ENCODE peak calls at places on chromosomes 5 and 9, in five cellular contexts. One of them, this sample, is unnamed.

GRCh38 chr9:125523681-125524080 is 183.3 kb downstream of the MAPKAP1 start:
- DNase-seq in A549: no peak
- DNase-seq in Right ventricle myocardium superior: no peak
- DNase-seq in activated T-cell treated with anti-CD3 and anti-CD28 coated beads for 1 hour: no peak
- DNase-seq in cardiac muscle cell: no peak
- DNase-seq in this sample: no peak

GRCh38 chr9:134099123-134099761 is 31.4 kb upstream of the BRD3 start:
- DNase-seq in cardiac muscle cell: peak
- DNase-seq in A549: peak
- DNase-seq in activated T-cell treated with anti-CD3 and anti-CD28 coated beads for 1 hour: peak
- DNase-seq in Right ventricle myocardium superior: no peak
- DNase-seq in this sample: peak

GRCh38 chr9:27671591-27671990 is 98.3 kb upstream of the C9orf72 start:
- DNase-seq in A549: no peak
- DNase-seq in Right ventricle myocardium superior: no peak
- DNase-seq in activated T-cell treated with anti-CD3 and anti-CD28 coated beads for 1 hour: no peak
- DNase-seq in cardiac muscle cell: no peak
- DNase-seq in this sample: no peak

GRCh38 chr9:12633016-12633765 is 60.0 kb upstream of the TYRP1 start:
- DNase-seq in cardiac muscle cell: no peak
- DNase-seq in A549: no peak
- DNase-seq in Right ventricle myocardium superior: no peak
- DNase-seq in activated T-cell treated with anti-CD3 and anti-CD28 coated beads for 1 hour: no peak
- DNase-seq in this sample: no peak

GRCh38 chr5:82346376-82347212 is 68.4 kb upstream of the RPS23 start:
- DNase-seq in cardiac muscle cell: no peak
- DNase-seq in activated T-cell treated with anti-CD3 and anti-CD28 coated beads for 1 hour: no peak
- DNase-seq in Right ventricle myocardium superior: no peak
- DNase-seq in A549: no peak
- DNase-seq in this sample: no peak

GRCh38 chr5:4879693-4880303 is 260.3 kb upstream of the ADAMTS16 start:
- DNase-seq in Right ventricle myocardium superior: peak
- DNase-seq in A549: peak
- DNase-seq in cardiac muscle cell: peak
- DNase-seq in activated T-cell treated with anti-CD3 and anti-CD28 coated beads for 1 hour: peak
- DNase-seq in this sample: peak

GRCh38 chr5:75048457-75048953 is 3.9 kb downstream of the GCNT4 start:
- DNase-seq in A549: no peak
- DNase-seq in activated T-cell treated with anti-CD3 and anti-CD28 coated beads for 1 hour: no peak
- DNase-seq in Right ventricle myocardium superior: no peak
- DNase-seq in cardiac muscle cell: no peak
- DNase-seq in this sample: no peak

GRCh38 chr5:72305194-72306142 is 14.6 kb downstream of the MRPS27 start:
- DNase-seq in activated T-cell treated with anti-CD3 and anti-CD28 coated beads for 1 hour: no peak
- DNase-seq in Right ventricle myocardium superior: no peak
- DNase-seq in A549: no peak
- DNase-seq in cardiac muscle cell: no peak
- DNase-seq in this sample: no peak

GRCh38 chr5:119191944-119192343 is 121.1 kb downstream of the DMXL1 start:
- DNase-seq in cardiac muscle cell: no peak
- DNase-seq in Right ventricle myocardium superior: no peak
- DNase-seq in activated T-cell treated with anti-CD3 and anti-CD28 coated beads for 1 hour: no peak
- DNase-seq in A549: no peak
- DNase-seq in this sample: no peak

GRCh38 chr5:52069997-52070396 is 686.7 kb downstream of the ISL1 start:
- DNase-seq in A549: no peak
- DNase-seq in Right ventricle myocardium superior: no peak
- DNase-seq in cardiac muscle cell: no peak
- DNase-seq in activated T-cell treated with anti-CD3 and anti-CD28 coated beads for 1 hour: no peak
- DNase-seq in this sample: no peak

GRCh38 chr9:120714846-120715231 is 569 bp upstream of the MEGF9 start:
- DNase-seq in A549: no peak
- DNase-seq in cardiac muscle cell: no peak
- DNase-seq in Right ventricle myocardium superior: no peak
- DNase-seq in activated T-cell treated with anti-CD3 and anti-CD28 coated beads for 1 hour: no peak
- DNase-seq in this sample: no peak

GRCh38 chr9:87199819-87200218 is 252.5 kb upstream of the GAS1 start:
- DNase-seq in activated T-cell treated with anti-CD3 and anti-CD28 coated beads for 1 hour: no peak
- DNase-seq in Right ventricle myocardium superior: no peak
- DNase-seq in A549: no peak
- DNase-seq in cardiac muscle cell: no peak
- DNase-seq in this sample: no peak

GRCh38 chr5:52928664-52929063 is 60.5 kb upstream of the ITGA2 start:
- DNase-seq in A549: no peak
- DNase-seq in cardiac muscle cell: no peak
- DNase-seq in activated T-cell treated with anti-CD3 and anti-CD28 coated beads for 1 hour: no peak
- DNase-seq in Right ventricle myocardium superior: no peak
- DNase-seq in this sample: no peak

GRCh38 chr5:64315778-64316177 is 150.1 kb downstream of the RNF180 start:
- DNase-seq in A549: no peak
- DNase-seq in Right ventricle myocardium superior: no peak
- DNase-seq in cardiac muscle cell: no peak
- DNase-seq in activated T-cell treated with anti-CD3 and anti-CD28 coated beads for 1 hour: no peak
- DNase-seq in this sample: no peak

GRCh38 chr9:99008187-99008586 is 64.5 kb downstream of the COL15A1 start:
- DNase-seq in Right ventricle myocardium superior: no peak
- DNase-seq in cardiac muscle cell: no peak
- DNase-seq in A549: no peak
- DNase-seq in activated T-cell treated with anti-CD3 and anti-CD28 coated beads for 1 hour: no peak
- DNase-seq in this sample: peak

GRCh38 chr5:80491296-80491695 is 3.4 kb downstream of the FAM151B start:
- DNase-seq in A549: no peak
- DNase-seq in cardiac muscle cell: no peak
- DNase-seq in activated T-cell treated with anti-CD3 and anti-CD28 coated beads for 1 hour: no peak
- DNase-seq in Right ventricle myocardium superior: no peak
- DNase-seq in this sample: no peak

GRCh38 chr9:16238730-16239129 is 631.7 kb downstream of the BNC2 start:
- DNase-seq in Right ventricle myocardium superior: no peak
- DNase-seq in cardiac muscle cell: no peak
- DNase-seq in A549: no peak
- DNase-seq in activated T-cell treated with anti-CD3 and anti-CD28 coated beads for 1 hour: no peak
- DNase-seq in this sample: no peak

GRCh38 chr5:14884062-14884612 is 12.6 kb upstream of the ANKH start:
- DNase-seq in cardiac muscle cell: no peak
- DNase-seq in A549: no peak
- DNase-seq in activated T-cell treated with anti-CD3 and anti-CD28 coated beads for 1 hour: no peak
- DNase-seq in Right ventricle myocardium superior: no peak
- DNase-seq in this sample: no peak

GRCh38 chr5:54832066-54832465 is 153.3 kb downstream of the ESM1 start:
- DNase-seq in activated T-cell treated with anti-CD3 and anti-CD28 coated beads for 1 hour: no peak
- DNase-seq in cardiac muscle cell: no peak
- DNase-seq in Right ventricle myocardium superior: no peak
- DNase-seq in A549: no peak
- DNase-seq in this sample: no peak

GRCh38 chr9:131885144-131885609 is 145.3 kb upstream of the RAPGEF1 start:
- DNase-seq in Right ventricle myocardium superior: no peak
- DNase-seq in A549: no peak
- DNase-seq in activated T-cell treated with anti-CD3 and anti-CD28 coated beads for 1 hour: no peak
- DNase-seq in cardiac muscle cell: no peak
- DNase-seq in this sample: no peak

GRCh38 chr5:164649266-164649665 is 1143.8 kb downstream of the MAT2B start:
- DNase-seq in Right ventricle myocardium superior: no peak
- DNase-seq in activated T-cell treated with anti-CD3 and anti-CD28 coated beads for 1 hour: no peak
- DNase-seq in cardiac muscle cell: no peak
- DNase-seq in A549: no peak
- DNase-seq in this sample: peak

GRCh38 chr9:87497604-87498045 is at the start of gene DAPK1:
- DNase-seq in Right ventricle myocardium superior: peak
- DNase-seq in activated T-cell treated with anti-CD3 and anti-CD28 coated beads for 1 hour: no peak
- DNase-seq in cardiac muscle cell: peak
- DNase-seq in A549: peak
- DNase-seq in this sample: no peak

GRCh38 chr5:170623576-170624181 is 119.9 kb downstream of the KCNIP1 start:
- DNase-seq in Right ventricle myocardium superior: peak
- DNase-seq in A549: peak
- DNase-seq in activated T-cell treated with anti-CD3 and anti-CD28 coated beads for 1 hour: no peak
- DNase-seq in cardiac muscle cell: peak
- DNase-seq in this sample: peak

GRCh38 chr9:89799766-89800165 is 195.0 kb downstream of the GADD45G start:
- DNase-seq in cardiac muscle cell: no peak
- DNase-seq in A549: no peak
- DNase-seq in Right ventricle myocardium superior: no peak
- DNase-seq in activated T-cell treated with anti-CD3 and anti-CD28 coated beads for 1 hour: no peak
- DNase-seq in this sample: no peak

GRCh38 chr9:32672478-32672877 is 37.0 kb upstream of the TAF1L start:
- DNase-seq in A549: peak
- DNase-seq in Right ventricle myocardium superior: no peak
- DNase-seq in cardiac muscle cell: no peak
- DNase-seq in activated T-cell treated with anti-CD3 and anti-CD28 coated beads for 1 hour: no peak
- DNase-seq in this sample: no peak

GRCh38 chr9:114779352-114779845 is 26.4 kb downstream of the TNFSF15 start:
- DNase-seq in activated T-cell treated with anti-CD3 and anti-CD28 coated beads for 1 hour: no peak
- DNase-seq in A549: peak
- DNase-seq in Right ventricle myocardium superior: peak
- DNase-seq in cardiac muscle cell: no peak
- DNase-seq in this sample: peak

This sample was measured in T47D.